ENCODE peak calls at places on chromosomes 12 and 14, in four cellular contexts. One of them, this sample, is unnamed.

GRCh38 chr12:106112094-106112822 is 26.5 kb downstream of the NUAK1 start:
- DNase-seq in B cell: no peak
- DNase-seq in germinal center: no peak
- DNase-seq in GM04504: no peak
- DNase-seq in this sample: no peak

GRCh38 chr12:69274861-69275260 is 35.5 kb downstream of the CPSF6 start:
- DNase-seq in B cell: no peak
- DNase-seq in germinal center: no peak
- DNase-seq in GM04504: peak
- DNase-seq in this sample: no peak

GRCh38 chr12:105409881-105410471 is 79.5 kb downstream of the C12orf75 start:
- DNase-seq in B cell: no peak
- DNase-seq in germinal center: no peak
- DNase-seq in GM04504: peak
- DNase-seq in this sample: no peak

GRCh38 chr14:55412686-55413085 is 1.1 kb upstream of the ATG14 start:
- DNase-seq in B cell: no peak
- DNase-seq in germinal center: no peak
- DNase-seq in GM04504: no peak
- DNase-seq in this sample: no peak

GRCh38 chr12:39123580-39123979 is 218.2 kb upstream of the CPNE8 start:
- DNase-seq in B cell: no peak
- DNase-seq in germinal center: no peak
- DNase-seq in GM04504: no peak
- DNase-seq in this sample: no peak

GRCh38 chr12:87848248-87848868 is 180.8 kb downstream of the C12orf50 start:
- DNase-seq in B cell: peak
- DNase-seq in germinal center: peak
- DNase-seq in GM04504: peak
- DNase-seq in this sample: peak

GRCh38 chr12:50062733-50063452 is 5.5 kb downstream of the ASIC1 start:
- DNase-seq in B cell: no peak
- DNase-seq in germinal center: no peak
- DNase-seq in GM04504: no peak
- DNase-seq in this sample: no peak

GRCh38 chr12:104314242-104314614 is 10.7 kb downstream of the EID3 start:
- DNase-seq in B cell: no peak
- DNase-seq in germinal center: no peak
- DNase-seq in GM04504: no peak
- DNase-seq in this sample: no peak

GRCh38 chr14:77123381-77124344 is 17.9 kb downstream of the ZDHHC22 start:
- DNase-seq in B cell: no peak
- DNase-seq in germinal center: no peak
- DNase-seq in GM04504: no peak
- DNase-seq in this sample: no peak

GRCh38 chr12:52561880-52562449 is 9.0 kb upstream of the KRT71 start:
- DNase-seq in B cell: no peak
- DNase-seq in germinal center: no peak
- DNase-seq in GM04504: no peak
- DNase-seq in this sample: no peak

GRCh38 chr12:108907861-108908302 is 28.0 kb downstream of the DAO start:
- DNase-seq in B cell: no peak
- DNase-seq in germinal center: no peak
- DNase-seq in GM04504: no peak
- DNase-seq in this sample: no peak

GRCh38 chr12:76346798-76347420 is 1.3 kb downstream of the BBS10 start:
- DNase-seq in B cell: no peak
- DNase-seq in germinal center: no peak
- DNase-seq in GM04504: peak
- DNase-seq in this sample: peak

GRCh38 chr12:106145539-106146447 is 7.0 kb upstream of the NUAK1 start:
- DNase-seq in B cell: no peak
- DNase-seq in germinal center: no peak
- DNase-seq in GM04504: no peak
- DNase-seq in this sample: no peak

GRCh38 chr14:35133542-35134328 is 11.4 kb downstream of the PRORP start:
- DNase-seq in B cell: no peak
- DNase-seq in germinal center: no peak
- DNase-seq in GM04504: no peak
- DNase-seq in this sample: no peak

GRCh38 chr12:62757048-62757447 is 177.9 kb downstream of the PPM1H start:
- DNase-seq in B cell: no peak
- DNase-seq in germinal center: no peak
- DNase-seq in GM04504: no peak
- DNase-seq in this sample: no peak

GRCh38 chr12:106214576-106214975 is 33.2 kb downstream of the CKAP4 start:
- DNase-seq in B cell: no peak
- DNase-seq in germinal center: no peak
- DNase-seq in GM04504: no peak
- DNase-seq in this sample: no peak

GRCh38 chr12:30792648-30793499 is 38.1 kb upstream of the CAPRIN2 start:
- DNase-seq in B cell: no peak
- DNase-seq in germinal center: no peak
- DNase-seq in GM04504: no peak
- DNase-seq in this sample: no peak

GRCh38 chr12:116498471-116498870 is 60.7 kb upstream of the MAP1LC3B2 start:
- DNase-seq in B cell: no peak
- DNase-seq in germinal center: no peak
- DNase-seq in GM04504: peak
- DNase-seq in this sample: no peak

GRCh38 chr12:5565933-5566632 is 134.2 kb downstream of the NTF3 start:
- DNase-seq in B cell: no peak
- DNase-seq in germinal center: no peak
- DNase-seq in GM04504: peak
- DNase-seq in this sample: no peak

GRCh38 chr14:104940526-104941150 is 16.0 kb downstream of the PLD4 start:
- DNase-seq in B cell: no peak
- DNase-seq in germinal center: no peak
- DNase-seq in GM04504: no peak
- DNase-seq in this sample: peak

GRCh38 chr14:104688755-104689619 is at the start of gene INF2:
- DNase-seq in B cell: peak
- DNase-seq in germinal center: peak
- DNase-seq in GM04504: no peak
- DNase-seq in this sample: peak

GRCh38 chr14:77458249-77458950 is 507 bp downstream of the AHSA1 start:
- DNase-seq in B cell: no peak
- DNase-seq in germinal center: peak
- DNase-seq in GM04504: peak
- DNase-seq in this sample: peak

GRCh38 chr12:122031342-122032216 is 9.9 kb downstream of the BCL7A start:
- DNase-seq in B cell: peak
- DNase-seq in germinal center: peak
- DNase-seq in GM04504: no peak
- DNase-seq in this sample: peak

GRCh38 chr12:60630796-60631195 is 1035.0 kb downstream of the SLC16A7 start:
- DNase-seq in B cell: no peak
- DNase-seq in germinal center: no peak
- DNase-seq in GM04504: no peak
- DNase-seq in this sample: no peak

GRCh38 chr12:113587720-113588119 is 116.0 kb upstream of the LHX5 start:
- DNase-seq in B cell: no peak
- DNase-seq in germinal center: no peak
- DNase-seq in GM04504: no peak
- DNase-seq in this sample: no peak

GRCh38 chr14:84750763-84751554 is 779.0 kb upstream of the FLRT2 start:
- DNase-seq in B cell: no peak
- DNase-seq in germinal center: no peak
- DNase-seq in GM04504: no peak
- DNase-seq in this sample: no peak

GRCh38 chr14:76891436-76891835 is 65.2 kb downstream of the LRRC74A start:
- DNase-seq in B cell: no peak
- DNase-seq in germinal center: no peak
- DNase-seq in GM04504: no peak
- DNase-seq in this sample: no peak

GRCh38 chr12:57621497-57622292 is 10.5 kb downstream of the ARHGEF25 start:
- DNase-seq in B cell: peak
- DNase-seq in germinal center: peak
- DNase-seq in GM04504: no peak
- DNase-seq in this sample: peak